ENCODE peak calls at places on chromosomes 7 and 10, in five cellular contexts. G is transverse colon, F is heart left ventricle, C is body of pancreas, H is A549. Q is an unnamed sample.

GRCh38 chr7:7564323-7564780 is 2.3 kb upstream of the MIOS start:
- DNase-seq in G (no peak), F (no peak), C (no peak), H (peak; percentile 81), Q (no peak)

GRCh38 chr10:110859947-110860376 is 11.8 kb upstream of the PDCD4 start:
- DNase-seq in G (no peak), F (no peak), C (peak; percentile 57), H (no peak), Q (no peak)

GRCh38 chr10:101545898-101546297 is 42.2 kb downstream of the POLL start:
- DNase-seq in G (no peak), F (no peak), C (no peak), H (no peak), Q (no peak)

GRCh38 chr10:50538473-50539398 is 85.0 kb downstream of the SGMS1 start:
- DNase-seq in G (no peak), F (peak; percentile 35), C (peak; percentile 28), H (no peak), Q (peak; percentile 80)

GRCh38 chr10:13684252-13684791 is 97.6 kb downstream of the PRPF18 start:
- DNase-seq in G (peak; percentile 43), F (peak; percentile 94), C (peak; percentile 45), H (no peak), Q (no peak)

GRCh38 chr10:79137404-79137803 is 68.6 kb downstream of the ZMIZ1 start:
- DNase-seq in G (no peak), F (no peak), C (no peak), H (no peak), Q (no peak)

GRCh38 chr7:5636914-5637313 is 144.5 kb downstream of the RNF216 start:
- DNase-seq in G (peak; percentile 62), F (peak; percentile 80), C (peak; percentile 52), H (peak; percentile 58), Q (no peak)

GRCh38 chr10:76581685-76582084 is 1055.9 kb downstream of the KCNMA1 start:
- DNase-seq in G (no peak), F (no peak), C (peak; percentile 82), H (no peak), Q (no peak)

GRCh38 chr10:112424658-112425057 is 22.1 kb downstream of the ZDHHC6 start:
- DNase-seq in G (no peak), F (no peak), C (no peak), H (no peak), Q (no peak)

GRCh38 chr10:17578603-17579002 is 38.6 kb downstream of the HACD1 start:
- DNase-seq in G (no peak), F (no peak), C (no peak), H (no peak), Q (no peak)

GRCh38 chr10:1180836-1181235 is 124.7 kb downstream of the WDR37 start:
- DNase-seq in G (no peak), F (no peak), C (no peak), H (no peak), Q (no peak)

GRCh38 chr10:23442936-23443335 is 4.1 kb downstream of the OTUD1 start:
- DNase-seq in G (no peak), F (no peak), C (no peak), H (no peak), Q (no peak)

GRCh38 chr7:155234950-155235789 is 62.5 kb upstream of the INSIG1 start:
- DNase-seq in G (no peak), F (no peak), C (peak; percentile 89), H (peak; percentile 73), Q (no peak)

GRCh38 chr10:30550967-30551815 is 78.4 kb downstream of the LYZL2 start:
- DNase-seq in G (no peak), F (no peak), C (no peak), H (no peak), Q (no peak)

GRCh38 chr10:92789826-92790225 is 58.5 kb upstream of the EXOC6 start:
- DNase-seq in G (no peak), F (no peak), C (no peak), H (no peak), Q (no peak)

GRCh38 chr10:52771534-52772455 is 789 bp downstream of the MBL2 start:
- DNase-seq in G (no peak), F (no peak), C (no peak), H (no peak), Q (peak; percentile 68)

GRCh38 chr10:89393898-89394297 is 1.5 kb downstream of the IFIT1 start:
- DNase-seq in G (no peak), F (no peak), C (no peak), H (no peak), Q (no peak)
- H3K4me3 ChIP-seq in G (no peak overlapping the region), F (peak overlapping the region; percentile 64), C (no peak overlapping the region), H (no peak overlapping the region), Q (peak overlapping the region; percentile 63)

DNA sequence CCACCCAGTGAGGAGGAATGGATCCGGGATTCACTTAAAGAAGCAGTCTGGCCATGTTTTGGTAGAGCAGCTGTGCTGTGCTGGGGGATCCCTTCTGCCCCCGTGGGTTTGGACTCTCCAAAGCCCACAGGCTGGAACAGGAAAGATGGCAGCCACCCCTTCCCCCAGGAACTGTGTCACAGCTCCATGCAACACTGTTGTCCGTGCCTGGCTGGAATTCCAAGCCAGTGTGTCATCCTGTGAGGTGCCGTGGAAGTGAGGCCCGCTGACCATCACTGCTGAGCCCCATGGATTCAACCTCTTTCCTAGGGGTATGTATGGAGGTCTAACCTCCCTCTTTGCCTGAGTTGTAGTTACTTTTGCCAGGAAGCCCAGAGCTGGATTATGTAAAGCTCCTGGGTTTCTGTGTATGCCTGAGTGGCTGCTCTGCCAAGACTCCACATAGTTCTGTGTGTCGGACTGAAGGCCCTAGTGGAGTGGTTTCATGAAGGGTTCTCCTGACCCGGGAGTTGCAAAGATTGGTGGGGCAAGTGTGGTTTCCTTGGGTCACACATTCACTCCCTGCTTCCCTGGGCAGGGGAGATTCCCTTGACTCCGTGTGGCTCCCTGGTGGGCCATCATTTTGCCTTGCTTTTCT is 35.1 kb upstream of the PCGF5 start:
- DNase-seq in G (no peak), F (peak; percentile 49), C (no peak), H (peak; percentile 48), Q (no peak)
- TF ChIP-seq CTCF in G (no peak), F (no peak), C (no peak), H (no peak), Q (no peak)

GRCh38 chr10:104328916-104329710 is 9.2 kb downstream of the ITPRIP start:
- DNase-seq in G (no peak), F (peak; percentile 90), C (peak; percentile 58), H (peak; percentile 90), Q (no peak)
- TF ChIP-seq POLR2A in G (no peak), F (peak; percentile 54), C (no peak), H (no peak), Q (no peak)

DNA sequence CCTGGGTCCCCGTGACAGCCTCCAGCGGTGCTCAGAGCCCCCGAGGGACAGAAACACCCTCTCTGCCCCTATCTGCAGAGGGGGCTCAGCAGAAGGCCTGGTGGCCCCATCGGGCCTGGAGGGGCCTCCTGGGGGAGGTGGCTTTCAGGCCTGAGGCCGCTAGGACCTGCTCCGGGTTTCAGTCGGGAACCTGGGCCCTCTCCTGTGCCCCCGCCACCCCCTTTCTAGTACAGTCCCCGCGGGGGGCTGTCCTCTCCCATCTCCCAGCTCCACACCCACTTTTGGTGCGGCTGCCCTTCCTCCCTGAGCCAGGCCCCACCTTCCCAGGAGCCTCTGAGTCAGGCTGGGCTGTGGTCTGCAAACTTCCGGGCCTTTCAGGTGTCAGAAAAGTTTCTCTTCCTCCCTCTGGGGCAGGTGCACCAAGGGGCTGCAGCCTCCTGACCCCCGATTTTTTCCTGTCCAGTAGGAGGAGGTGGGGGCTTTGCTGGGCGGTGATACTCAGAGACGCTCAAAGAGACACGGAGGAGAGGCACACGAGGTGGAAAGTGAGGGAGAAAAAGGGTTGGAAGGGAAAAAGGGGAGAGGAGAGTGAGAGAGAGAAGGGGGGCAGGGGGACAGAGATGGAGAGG is 692 bp downstream of the CARD11 start:
- DNase-seq in G (peak; percentile 54), F (no peak), C (no peak), H (no peak), Q (no peak)
- H3K4me3 ChIP-seq in G (no peak overlapping the region), F (peak overlapping the region; percentile 28), C (no peak overlapping the region), H (peak overlapping the region; percentile 40), Q (no peak overlapping the region)

GRCh38 chr7:91722831-91723230 is 157.7 kb downstream of the MTERF1 start:
- DNase-seq in G (no peak), F (no peak), C (no peak), H (no peak), Q (no peak)
- TF ChIP-seq CTCF in G (no peak), F (no peak), C (no peak), H (no peak), Q (no peak)

Q was measured in esophagus muscularis mucosa.